ENCODE peak calls at places on chromosomes 11 and 22, in six cellular contexts. W is PC-3; J is endodermal cell; M is CD8-positive, alpha-beta memory T cell; T is trophoblast cell; O is transverse colon. I is an unnamed sample. For H3K36me3, the result is how much of the 10 kb centered on the place peaks cover.

GRCh38 chr11:14969922-14970323 is 2.2 kb downstream of the CALCA start:
- DNase-seq in W (peak), J (peak), M (peak), T (peak), O (peak), I (peak)

GRCh38 chr11:11842426-11843008 is 745 bp downstream of the USP47 start:
- DNase-seq in W (peak), J (no peak), M (peak), T (peak), O (peak), I (peak)

GRCh38 chr22:47094861-47095330 is 332.4 kb downstream of the TBC1D22A start:
- DNase-seq in W (peak), J (no peak), M (no peak), T (peak), O (no peak), I (no peak)

GRCh38 chr11:72668645-72669347 is 5.4 kb downstream of the PDE2A start:
- DNase-seq in W (no peak), J (peak), M (no peak), T (no peak), O (no peak), I (peak)

GRCh38 chr11:44797886-44798683 is 71.3 kb downstream of the TSPAN18 start:
- DNase-seq in W (no peak), J (peak), M (no peak), T (peak), O (no peak), I (peak)

GRCh38 chr11:83693279-83693992 is 407.3 kb upstream of the CCDC90B start:
- DNase-seq in W (no peak), J (peak), M (no peak), T (no peak), O (no peak), I (no peak)

GRCh38 chr11:37264060-37264459 is 666.0 kb upstream of the RAG2 start:
- DNase-seq in W (peak), J (no peak), M (no peak), T (no peak), O (no peak), I (no peak)

GRCh38 chr22:31230155-31230870 is 18.2 kb downstream of the LIMK2 start:
- DNase-seq in W (no peak), J (no peak), M (no peak), T (peak), O (no peak), I (no peak)

GRCh38 chr11:21412652-21413383 is 743.4 kb downstream of the NELL1 start:
- DNase-seq in W (no peak), J (no peak), M (no peak), T (peak), O (no peak), I (no peak)

GRCh38 chr22:39478461-39478860 is 21.6 kb downstream of the MGAT3 start:
- DNase-seq in W (peak), J (peak), M (no peak), T (peak), O (no peak), I (peak)

GRCh38 chr11:94782446-94782845 is 14.3 kb downstream of the AMOTL1 start:
- DNase-seq in W (no peak), J (no peak), M (no peak), T (no peak), O (no peak), I (no peak)

GRCh38 chr11:47269002-47269828 is 718 bp upstream of the MADD start:
- DNase-seq in W (peak), J (peak), M (peak), T (peak), O (peak), I (peak)

GRCh38 chr11:15836801-15837200 is 519.5 kb downstream of the SOX6 start:
- DNase-seq in W (no peak), J (no peak), M (no peak), T (peak), O (no peak), I (no peak)

GRCh38 chr11:80668039-80668438 is 1227.2 kb upstream of the TENM4 start:
- DNase-seq in W (no peak), J (peak), M (no peak), T (no peak), O (no peak), I (no peak)

GRCh38 chr22:27667121-27667843 is 134.3 kb downstream of the MN1 start:
- DNase-seq in W (no peak), J (peak), M (no peak), T (no peak), O (no peak), I (peak)

GRCh38 chr11:120929664-120930154 is 94.2 kb upstream of the TBCEL start:
- DNase-seq in W (peak), J (peak), M (no peak), T (peak), O (peak), I (peak)

GRCh38 chr11:73229321-73230275 is 11.5 kb downstream of the P2RY2 start:
- DNase-seq in W (no peak), J (peak), M (no peak), T (no peak), O (peak), I (no peak)

GRCh38 chr11:70470127-70470526 is 71.8 kb downstream of the CTTN start:
- DNase-seq in W (no peak), J (peak), M (no peak), T (no peak), O (no peak), I (no peak)

GRCh38 chr11:118913411-118914125 is 12.2 kb downstream of the BCL9L start:
- DNase-seq in W (peak), J (peak), M (peak), T (no peak), O (no peak), I (peak)

GRCh38 chr11:19696073-19696472 is 16.6 kb upstream of the NAV2 start:
- DNase-seq in W (no peak), J (no peak), M (no peak), T (no peak), O (no peak), I (no peak)

GRCh38 chr11:61131186-61131585 is 28.9 kb downstream of the CD5 start:
- DNase-seq in W (no peak), J (no peak), M (no peak), T (no peak), O (no peak), I (no peak)

GRCh38 chr11:2932850-2933251 is 3.6 kb upstream of the PHLDA2 start:
- DNase-seq in W (peak), J (no peak), M (no peak), T (peak), O (no peak), I (no peak)

GRCh38 chr11:124799384-124800225 is 601 bp downstream of the MSANTD2 start:
- DNase-seq in W (peak), J (peak), M (peak), T (peak), O (peak), I (peak)

GRCh38 chr11:13334068-13334785 is 56.6 kb downstream of the BMAL1 start:
- DNase-seq in W (peak), J (no peak), M (no peak), T (no peak), O (no peak), I (no peak)

GRCh38 chr11:2768471-2769408 is 68.9 kb upstream of the KCNQ1OT1 start:
- DNase-seq in W (peak), J (peak), M (no peak), T (no peak), O (no peak), I (no peak)

GRCh38 chr22:30870451-30871345 is 97.9 kb downstream of the MORC2 start:
- DNase-seq in W (no peak), J (peak), M (no peak), T (no peak), O (peak), I (no peak)

GRCh38 chr11:131375936-131376335 is 5.5 kb downstream of the NTM start:
- DNase-seq in W (no peak), J (no peak), M (no peak), T (no peak), O (no peak), I (no peak)

GRCh38 chr22:42316988-42317387 is 46.5 kb upstream of the TCF20 start:
- DNase-seq in W (no peak), J (no peak), M (peak), T (no peak), O (peak), I (no peak)

GRCh38 chr22:46062971-46063631 is 86.1 kb upstream of the WNT7B start:
- DNase-seq in W (no peak), J (peak), M (no peak), T (no peak), O (peak), I (no peak)
- H3K27ac ChIP-seq in W (peak), J (no peak), M (no peak), T (no peak), O (peak), I (no peak)

DNA sequence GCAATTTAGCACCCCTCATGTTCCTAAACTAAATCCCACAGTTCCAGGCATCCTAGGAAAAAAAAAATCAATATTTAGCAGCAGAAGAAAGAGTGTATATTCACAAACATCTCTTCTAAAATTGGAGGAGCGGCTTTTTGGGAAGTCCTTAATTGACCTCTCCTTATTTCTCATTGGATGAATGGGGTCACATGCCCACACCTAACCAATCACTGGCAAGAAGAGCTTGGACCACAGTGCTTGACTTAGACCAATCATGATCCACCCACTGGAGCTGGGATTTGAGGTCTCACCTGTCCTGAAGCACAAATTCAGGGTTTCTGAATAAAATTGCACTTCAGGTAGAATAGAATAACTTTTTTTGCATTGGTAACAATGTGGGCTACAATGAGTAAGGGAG is 16.0 kb downstream of the CD44 start:
- DNase-seq in W (no peak), J (no peak), M (no peak), T (no peak), O (no peak), I (no peak)
- H3K36me3 ChIP-seq in W (half or more), J (under half), M (under half), T (under half), O (under half), I (under half)

DNA sequence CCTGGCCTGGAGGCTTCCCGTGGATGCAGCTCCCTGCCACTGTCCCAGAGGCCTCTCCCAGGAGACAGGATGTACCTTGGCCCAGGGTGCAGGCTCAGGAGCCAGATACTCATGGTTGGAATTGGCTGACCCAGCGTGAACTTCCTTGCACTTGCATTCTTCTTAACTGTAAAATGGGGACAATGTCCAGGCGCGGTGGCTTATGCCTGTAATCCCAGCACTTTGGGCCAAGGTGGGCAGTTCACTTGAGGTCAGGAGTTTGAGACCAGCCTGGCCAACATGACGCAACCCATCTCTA is 20.1 kb upstream of the ST3GAL4 start:
- DNase-seq in W (no peak), J (no peak), M (no peak), T (no peak), O (no peak), I (no peak)
- H3K4me3 ChIP-seq in W (no peak), J (no peak), M (no peak), T (no peak), O (no peak), I (no peak)

DNA sequence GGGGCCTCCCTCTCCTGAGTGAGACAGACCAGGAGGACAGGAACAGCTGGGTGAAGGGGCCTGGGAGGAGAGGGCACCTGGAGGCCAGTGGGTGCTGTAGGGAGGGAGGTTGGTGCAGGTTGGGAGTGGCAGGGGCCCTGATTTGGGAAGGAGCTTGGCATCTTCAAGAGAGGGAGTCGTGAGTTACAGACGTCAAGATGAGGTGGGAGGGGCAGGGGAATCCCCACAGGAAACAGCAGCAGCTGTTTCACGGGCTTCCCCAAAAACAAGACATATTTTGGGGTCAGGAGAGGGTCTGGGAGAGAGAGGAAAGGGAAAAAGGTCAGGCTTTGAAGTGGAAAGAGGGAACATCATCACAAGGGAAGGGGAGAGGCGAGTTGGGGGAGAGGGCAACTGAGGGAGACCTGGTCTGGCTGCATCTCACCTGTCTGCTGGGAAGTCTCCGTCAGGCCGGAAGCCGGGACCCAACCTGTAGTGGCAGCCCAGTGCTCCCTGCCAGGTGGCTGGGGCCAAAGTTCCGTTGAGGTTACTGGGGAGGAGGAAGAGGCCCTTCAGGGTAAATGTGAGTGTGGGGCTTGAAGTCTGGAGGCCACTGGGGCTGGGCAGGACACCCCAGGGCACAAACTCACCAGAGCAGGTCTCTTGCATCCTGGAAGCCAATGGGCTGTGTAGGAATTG is 4.4 kb downstream of the NAALADL1 start:
- DNase-seq in W (no peak), J (no peak), M (no peak), T (no peak), O (no peak), I (no peak)
- H3K27ac ChIP-seq in W (no peak), J (no peak), M (no peak), T (no peak), O (no peak), I (no peak)

GRCh38 chr11:59106363-59107336 is at the start of gene FAM111B:
- DNase-seq in W (peak), J (peak), M (peak), T (peak), O (peak), I (peak)
- H3K36me3 ChIP-seq in W (under half), J (under half), M (under half), T (under half), O (under half), I (under half)

I was measured in neural progenitor cell.